ENCODE peak calls at places on chromosomes 16 and 17, in seven cellular contexts. Z is adrenal gland; A is hypothalamus; S is NCI-H1092 treated with DMSO at 0.1 percent for 48 hours; L is activated CD8-positive, alpha-beta memory T cell treated with anti-CD3 and anti-CD28 coated beads for 4 hours; N is CD4-positive, alpha-beta memory T cell; I is EL. E is an unnamed sample.

GRCh38 chr16:60945225-60945624 is 1091.0 kb downstream of the CDH8 start:
- DNase-seq in L (no peak), A (no peak), N (no peak), I (no peak), S (no peak), Z (no peak), E (peak; percentile 53)

GRCh38 chr17:35713069-35713728 is 18.2 kb upstream of the RASL10B start:
- DNase-seq in L (no peak), I (peak; percentile 92), A (no peak), N (no peak), Z (peak; percentile 39), S (no peak), E (no peak)

GRCh38 chr17:83064732-83065659 is 14.4 kb upstream of the METRNL start:
- DNase-seq in L (no peak), I (no peak), S (no peak), N (no peak), Z (peak; percentile 17), A (no peak), E (peak; percentile 27)

GRCh38 chr17:38571833-38572274 is 33.9 kb downstream of the SRCIN1 start:
- DNase-seq in A (peak; percentile 22), L (no peak), S (peak; percentile 26), N (no peak), I (no peak), Z (no peak), E (peak; percentile 64)

GRCh38 chr17:30203471-30203981 is 32.0 kb downstream of the SLC6A4 start:
- DNase-seq in A (no peak), I (no peak), N (no peak), Z (no peak), S (no peak), L (no peak), E (peak; percentile 81)

GRCh38 chr17:34874496-34874895 is 86.8 kb downstream of the CCT6B start:
- DNase-seq in N (no peak), S (no peak), L (no peak), A (no peak), Z (peak; percentile 35), I (no peak), E (no peak)

GRCh38 chr17:44558349-44559287 is 1.3 kb downstream of the FZD2 start:
- DNase-seq in N (no peak), S (no peak), A (no peak), L (no peak), Z (no peak), I (peak; percentile 57), E (peak; percentile 64)

GRCh38 chr16:56281256-56281805 is 90.0 kb downstream of the GNAO1 start:
- DNase-seq in Z (no peak), A (no peak), N (no peak), I (peak; percentile 34), S (peak; percentile 35), L (no peak), E (peak; percentile 95)

GRCh38 chr17:73182616-73183310 is 10.1 kb upstream of the COG1 start:
- DNase-seq in S (peak; percentile 36), I (no peak), L (no peak), Z (no peak), A (no peak), N (no peak), E (no peak)

GRCh38 chr17:77769215-77769614 is 189.3 kb upstream of the TNRC6C start:
- DNase-seq in I (no peak), Z (no peak), L (no peak), A (no peak), S (peak; percentile 25), N (no peak), E (no peak)

GRCh38 chr16:729768-730665 is 3.1 kb downstream of the HAGHL start:
- DNase-seq in L (no peak), N (no peak), Z (peak; percentile 23), I (no peak), S (no peak), A (no peak), E (no peak)